ENCODE peak calls at places on chromosome 18, in nine cellular contexts. W is HCT116; Q is hepatocyte; M is tibial artery; G is brain microvascular endothelial cell; B is cardiac muscle cell; N is right atrium auricular region; H is CD8-positive, alpha-beta T cell; L is CD4-positive, CD25-positive, alpha-beta regulatory T cell. F is an unnamed sample.

GRCh38 chr18:79515944-79516351 is 120.2 kb downstream of the NFATC1 start:
- DNase-seq in W (no peak), Q (no peak), M (peak; percentile 59), G (peak; percentile 27), B (peak; percentile 31), N (peak; percentile 36), H (no peak), L (no peak), F (no peak)

GRCh38 chr18:45910405-45911023 is 56.6 kb downstream of the EPG5 start:
- DNase-seq in W (peak; percentile 36), Q (peak; percentile 72), M (no peak), G (peak; percentile 26), B (peak; percentile 57), N (no peak), H (peak; percentile 35), L (peak; percentile 77), F (peak; percentile 46)

GRCh38 chr18:1049173-1049572 is 144.5 kb downstream of the ADCYAP1 start:
- DNase-seq in W (no peak), Q (no peak), M (no peak), G (no peak), B (no peak), N (no peak), H (no peak), L (no peak), F (no peak)

GRCh38 chr18:12939161-12939560 is 8.7 kb upstream of the SEH1L start:
- DNase-seq in W (no peak), Q (no peak), M (no peak), G (no peak), B (no peak), N (no peak), H (no peak), L (no peak), F (no peak)

GRCh38 chr18:13260114-13260926 is 41.8 kb downstream of the LDLRAD4 start:
- DNase-seq in W (no peak), Q (no peak), M (no peak), G (no peak), B (no peak), N (no peak), H (no peak), L (peak; percentile 42), F (no peak)

GRCh38 chr18:22103664-22104031 is 65.7 kb upstream of the GATA6 start:
- DNase-seq in W (no peak), Q (no peak), M (no peak), G (no peak), B (no peak), N (no peak), H (no peak), L (no peak), F (no peak)

GRCh38 chr18:39238951-39239350 is 1673.4 kb upstream of the CELF4 start:
- DNase-seq in W (no peak), Q (no peak), M (no peak), G (no peak), B (no peak), N (no peak), H (no peak), L (no peak), F (no peak)

GRCh38 chr18:48027401-48027931 is 97.0 kb upstream of the SMAD2 start:
- DNase-seq in W (no peak), Q (no peak), M (peak; percentile 85), G (no peak), B (peak; percentile 64), N (no peak), H (no peak), L (no peak), F (no peak)

GRCh38 chr18:51107082-51107481 is 77.1 kb downstream of the SMAD4 start:
- DNase-seq in W (no peak), Q (no peak), M (no peak), G (no peak), B (no peak), N (no peak), H (no peak), L (peak; percentile 31), F (no peak)

GRCh38 chr18:58054041-58054733 is 10.2 kb downstream of the NEDD4L start:
- DNase-seq in W (no peak), Q (peak; percentile 24), M (no peak), G (peak; percentile 26), B (peak; percentile 38), N (no peak), H (no peak), L (no peak), F (no peak)

GRCh38 chr18:78777992-78778391 is 201.6 kb upstream of the SALL3 start:
- DNase-seq in W (no peak), Q (no peak), M (no peak), G (no peak), B (no peak), N (no peak), H (no peak), L (no peak), F (no peak)

GRCh38 chr18:75203456-75204261 is 5.3 kb downstream of the PTGR3 start:
- DNase-seq in W (no peak), Q (peak; percentile 46), M (no peak), G (no peak), B (peak; percentile 21), N (no peak), H (no peak), L (no peak), F (no peak)

GRCh38 chr18:55650363-55650870 is 62.4 kb upstream of the TCF4 start:
- DNase-seq in W (no peak), Q (no peak), M (no peak), G (peak; percentile 9), B (no peak), N (no peak), H (no peak), L (no peak), F (no peak)

GRCh38 chr18:55647331-55647730 is 59.3 kb upstream of the TCF4 start:
- DNase-seq in W (no peak), Q (no peak), M (no peak), G (no peak), B (no peak), N (no peak), H (no peak), L (no peak), F (peak; percentile 4)

DNA sequence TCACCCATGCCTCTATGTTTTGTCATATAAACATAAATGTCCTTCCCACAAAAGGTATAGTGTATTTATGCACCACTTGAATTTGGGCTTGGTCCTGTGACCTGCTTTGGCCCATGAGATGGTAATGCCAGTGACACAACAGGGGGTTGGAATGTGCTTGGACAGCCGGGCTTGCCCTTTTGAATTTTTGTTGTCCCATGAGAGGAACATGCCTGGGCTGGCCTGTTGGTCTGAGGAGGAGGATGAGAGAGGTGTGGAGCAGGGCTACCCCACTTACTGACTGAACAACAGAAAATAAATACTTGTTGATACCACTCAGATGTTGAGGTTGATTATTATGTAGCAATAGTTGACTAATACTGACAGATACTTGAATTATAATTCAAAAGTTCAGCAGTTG is 63.2 kb upstream of the TCF4 start:
- DNase-seq in W (no peak), Q (no peak), M (no peak), G (no peak), B (no peak), N (no peak), H (no peak), L (no peak), F (no peak)
- H3K36me3 ChIP-seq in W (no peaks in the 10 kb centered on the region), Q (no peaks in the 10 kb centered on the region), M (no peaks in the 10 kb centered on the region), G (no peaks in the 10 kb centered on the region), B (no peaks in the 10 kb centered on the region), N (no peaks in the 10 kb centered on the region), H (no peaks in the 10 kb centered on the region), L (no peaks in the 10 kb centered on the region), F (no peaks in the 10 kb centered on the region)

GRCh38 chr18:36153203-36153602 is 23.5 kb downstream of the ELP2 start:
- DNase-seq in W (no peak), Q (peak; percentile 50), M (no peak), G (no peak), B (peak; percentile 87), N (no peak), H (no peak), L (no peak), F (no peak)

GRCh38 chr18:36155960-36156757 is 26.5 kb downstream of the ELP2 start:
- DNase-seq in W (no peak), Q (no peak), M (no peak), G (no peak), B (no peak), N (no peak), H (no peak), L (no peak), F (no peak)

GRCh38 chr18:36158261-36158867 is 28.7 kb downstream of the ELP2 start:
- DNase-seq in W (no peak), Q (no peak), M (no peak), G (peak; percentile 69), B (peak; percentile 65), N (no peak), H (no peak), L (no peak), F (no peak)

GRCh38 chr18:36153771-36154170 is 24.1 kb downstream of the ELP2 start:
- DNase-seq in W (no peak), Q (no peak), M (no peak), G (no peak), B (peak; percentile 15), N (no peak), H (no peak), L (no peak), F (no peak)

GRCh38 chr18:36157441-36157840 is 27.7 kb downstream of the ELP2 start:
- DNase-seq in W (no peak), Q (no peak), M (no peak), G (no peak), B (no peak), N (no peak), H (no peak), L (no peak), F (no peak)
- H3K36me3 ChIP-seq in W (peaks cover 69% of the 10 kb centered on the region), Q (no peaks in the 10 kb centered on the region), M (peaks cover 97% of the 10 kb centered on the region), G (peaks cover 52% of the 10 kb centered on the region), B (peaks cover 69% of the 10 kb centered on the region), N (peaks cover 59% of the 10 kb centered on the region), H (peaks cover 47% of the 10 kb centered on the region), L (peaks cover 91% of the 10 kb centered on the region), F (peaks cover 17% of the 10 kb centered on the region)

GRCh38 chr18:33702625-33703024 is 124.6 kb downstream of the ASXL3 start:
- DNase-seq in W (no peak), Q (no peak), M (no peak), G (no peak), B (no peak), N (no peak), H (no peak), L (no peak), F (no peak)
- H3K36me3 ChIP-seq in W (no peaks in the 10 kb centered on the region), Q (no peaks in the 10 kb centered on the region), M (no peaks in the 10 kb centered on the region), G (no peaks in the 10 kb centered on the region), B (no peaks in the 10 kb centered on the region), N (no peaks in the 10 kb centered on the region), H (no peaks in the 10 kb centered on the region), L (no peaks in the 10 kb centered on the region), F (no peaks in the 10 kb centered on the region)

DNA sequence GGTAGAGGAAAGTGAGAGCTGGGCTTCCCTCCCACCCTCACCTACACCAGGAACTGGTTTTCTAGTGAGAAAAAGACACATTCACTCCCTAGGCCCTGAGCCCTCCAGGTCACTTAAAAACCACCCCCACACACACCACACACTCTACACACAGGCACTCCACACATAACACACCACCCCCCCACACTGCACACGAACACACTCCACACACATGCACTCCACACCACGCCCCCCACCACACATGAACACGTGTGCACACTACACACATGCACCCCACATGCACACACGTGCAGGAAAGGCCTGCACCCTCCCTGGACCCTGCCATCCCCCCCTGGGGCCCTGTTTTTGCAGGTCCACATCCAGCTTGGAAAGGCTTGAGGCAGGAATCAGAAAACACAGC is 67.6 kb downstream of the RALBP1 start:
- DNase-seq in W (no peak), Q (no peak), M (no peak), G (no peak), B (no peak), N (no peak), H (no peak), L (no peak), F (no peak)
- H3K36me3 ChIP-seq in W (peaks cover 8% of the 10 kb centered on the region), Q (no peaks in the 10 kb centered on the region), M (peaks cover 58% of the 10 kb centered on the region), G (peaks cover 39% of the 10 kb centered on the region), B (peaks cover 25% of the 10 kb centered on the region), N (peaks cover 42% of the 10 kb centered on the region), H (no peaks in the 10 kb centered on the region), L (peaks cover 32% of the 10 kb centered on the region), F (peaks cover 7% of the 10 kb centered on the region)

F was measured in SJCRH30.